ENCODE peak calls at places on chromosomes 12 and 14, in ten cellular contexts. I, L, F, J, A, M, K, G, B and C are unnamed samples.

GRCh38 chr12:116106870-116107269 is 170.6 kb downstream of the MED13L start:
- DNase-seq in K (no peak), G (no peak), M (no peak), L (no peak), B (no peak), I (no peak), F (no peak), J (no peak), A (no peak), C (no peak)

GRCh38 chr14:59631237-59631636 is 54.6 kb upstream of the CCDC175 start:
- DNase-seq in M (peak; percentile 9), K (no peak), B (peak; percentile 21), L (no peak), I (no peak), G (no peak), A (peak; percentile 47), F (peak; percentile 31), J (peak; percentile 11), C (no peak)

GRCh38 chr12:94245984-94246383 is 97.6 kb downstream of the PLXNC1 start:
- DNase-seq in B (no peak), L (no peak), F (no peak), M (no peak), J (no peak), I (no peak), A (no peak), G (no peak), K (no peak), C (no peak)

GRCh38 chr12:124827588-124828184 is 36.0 kb downstream of the SCARB1 start:
- DNase-seq in I (no peak), A (peak; percentile 42), F (no peak), K (no peak), B (no peak), G (peak; percentile 38), J (no peak), M (peak; percentile 21), L (no peak), C (no peak)

GRCh38 chr12:32419520-32419960 is 20.2 kb downstream of the FGD4 start:
- DNase-seq in K (no peak), I (no peak), A (no peak), B (no peak), G (no peak), F (no peak), M (peak; percentile 74), L (no peak), J (peak; percentile 42), C (no peak)

GRCh38 chr12:43842259-43842658 is 6.4 kb downstream of the TMEM117 start:
- DNase-seq in M (no peak), J (no peak), B (no peak), K (no peak), L (no peak), G (no peak), A (no peak), F (no peak), I (no peak), C (no peak)

GRCh38 chr14:92382677-92383076 is 59.7 kb downstream of the SLC24A4 start:
- DNase-seq in A (no peak), G (no peak), I (no peak), L (no peak), M (peak; percentile 28), J (no peak), F (no peak), K (no peak), B (no peak), C (no peak)

GRCh38 chr12:30450872-30451271 is 244.8 kb downstream of the IPO8 start:
- DNase-seq in A (no peak), G (no peak), K (no peak), L (no peak), M (peak; percentile 1), F (peak; percentile 45), J (peak; percentile 78), I (no peak), B (no peak), C (no peak)

GRCh38 chr12:34345801-34346200 is 323.5 kb downstream of the ALG10 start:
- DNase-seq in J (no peak), F (peak; percentile 76), A (peak; percentile 27), B (no peak), M (no peak), K (no peak), I (no peak), G (no peak), L (no peak), C (no peak)

GRCh38 chr12:93174048-93174447 is 203.7 kb upstream of the NUDT4 start:
- DNase-seq in F (no peak), B (peak; percentile 40), G (no peak), K (no peak), M (no peak), A (peak; percentile 17), J (peak; percentile 97), L (no peak), I (no peak), C (no peak)

GRCh38 chr12:124484526-124484953 is 82.9 kb downstream of the NCOR2 start:
- DNase-seq in M (no peak), I (no peak), F (no peak), K (no peak), A (no peak), B (no peak), G (peak; percentile 59), L (no peak), J (no peak), C (no peak)

GRCh38 chr12:30701056-30701455 is 5.4 kb upstream of the IPO8 start:
- DNase-seq in B (no peak), M (no peak), I (no peak), L (no peak), G (no peak), K (no peak), A (peak; percentile 64), F (no peak), J (peak; percentile 28), C (no peak)